ENCODE peak calls at places on chromosomes 11 and 22, in four cellular contexts. P is DND-41, V is heart left ventricle, X is left lung. D is an unnamed sample.

GRCh38 chr11:60485987-60486386 is 6.6 kb upstream of the MS4A12 start:
- DNase-seq in P (peak; percentile 6), V (no peak), X (no peak), D (no peak)

GRCh38 chr11:69088676-69089146 is 40.0 kb downstream of the TPCN2 start:
- DNase-seq in X (no peak), V (peak; percentile 69), P (peak; percentile 58), D (peak; percentile 39)

GRCh38 chr11:87194985-87195820 is 157.5 kb downstream of the TMEM135 start:
- DNase-seq in X (no peak), P (no peak), V (no peak), D (no peak)

GRCh38 chr22:41237707-41238569 is 2.8 kb downstream of the CHADL start:
- DNase-seq in P (peak; percentile 76), V (peak; percentile 75), X (peak; percentile 86), D (peak; percentile 80)

GRCh38 chr11:44985721-44986120 is 35.0 kb upstream of the TP53I11 start:
- DNase-seq in V (no peak), X (no peak), P (no peak), D (no peak)

GRCh38 chr11:69131644-69132300 is 24.0 kb upstream of the SMIM38 start:
- DNase-seq in P (no peak), V (peak; percentile 63), X (peak; percentile 74), D (no peak)

GRCh38 chr22:49620666-49621065 is 207.0 kb downstream of the BRD1 start:
- DNase-seq in P (no peak), X (no peak), V (peak; percentile 22), D (no peak)

GRCh38 chr22:49677495-49677889 is 150.2 kb downstream of the BRD1 start:
- DNase-seq in X (no peak), P (no peak), V (peak; percentile 15), D (no peak)

GRCh38 chr11:86244063-86244521 is 461 bp upstream of the EED start:
- DNase-seq in X (peak; percentile 89), P (peak; percentile 88), V (peak; percentile 91), D (peak; percentile 84)

GRCh38 chr11:132901638-132902610 is 630.4 kb downstream of the OPCML start:
- DNase-seq in P (no peak), X (no peak), V (no peak), D (no peak)

GRCh38 chr11:68090706-68091105 is 30.5 kb downstream of the CHKA start:
- DNase-seq in V (peak; percentile 33), P (no peak), X (no peak), D (no peak)

GRCh38 chr22:44555597-44555996 is 57.6 kb upstream of the RTL6 start:
- DNase-seq in X (no peak), P (no peak), V (no peak), D (no peak)

GRCh38 chr11:99176430-99176829 is 155.7 kb downstream of the CNTN5 start:
- DNase-seq in V (no peak), P (no peak), X (no peak), D (no peak)

GRCh38 chr11:16959528-16960100 is 54.6 kb downstream of the PLEKHA7 start:
- DNase-seq in V (no peak), P (no peak), X (no peak), D (no peak)

GRCh38 chr22:17536269-17536668 is 27.0 kb upstream of the SLC25A18 start:
- DNase-seq in V (peak; percentile 39), P (no peak), X (peak; percentile 50), D (no peak)

GRCh38 chr11:66339163-66339675 is 3.0 kb upstream of the RIN1 start:
- DNase-seq in P (no peak), V (no peak), X (no peak), D (no peak)

GRCh38 chr11:101442171-101442570 is 141.6 kb downstream of the TRPC6 start:
- DNase-seq in V (no peak), P (no peak), X (no peak), D (no peak)

GRCh38 chr22:33908201-33909074 is 11.8 kb downstream of the LARGE1 start:
- DNase-seq in P (no peak), X (no peak), V (no peak), D (no peak)

GRCh38 chr11:116853461-116854073 is 16.1 kb upstream of the APOA1 start:
- DNase-seq in P (peak; percentile 83), X (no peak), V (no peak), D (peak; percentile 15)

GRCh38 chr11:62444271-62444833 is 25.5 kb downstream of the SCGB1A1 start:
- DNase-seq in X (peak; percentile 71), V (peak; percentile 66), P (no peak), D (no peak)

GRCh38 chr11:126284829-126285228 is 1.9 kb downstream of the TIRAP start:
- DNase-seq in P (peak; percentile 60), V (peak; percentile 71), X (peak; percentile 83), D (peak; percentile 83)

GRCh38 chr11:69257838-69258658 is 35.9 kb upstream of the MYEOV start:
- DNase-seq in X (no peak), P (no peak), V (no peak), D (no peak)

GRCh38 chr11:78226684-78227680 is 38.3 kb downstream of the USP35 start:
- DNase-seq in X (no peak), P (no peak), V (no peak), D (no peak)

GRCh38 chr11:104916442-104916841 is 18.2 kb upstream of the CASP12 start:
- DNase-seq in X (no peak), V (no peak), P (no peak), D (no peak)

GRCh38 chr22:30079952-30080533 is at the start of gene HORMAD2:
- DNase-seq in V (no peak), P (no peak), X (peak; percentile 66), D (no peak)

GRCh38 chr11:70535191-70535971 is 137.1 kb downstream of the CTTN start:
- DNase-seq in V (peak; percentile 11), X (peak; percentile 2), P (no peak), D (no peak)

GRCh38 chr22:35195821-35196220 is 61.5 kb upstream of the HMGXB4 start:
- DNase-seq in X (no peak), P (no peak), V (no peak), D (no peak)

GRCh38 chr22:20428496-20429253 is 8.9 kb downstream of the SCARF2 start:
- DNase-seq in P (no peak), V (no peak), X (peak; percentile 29), D (no peak)

GRCh38 chr11:111604392-111605009 is 2.3 kb downstream of the SIK2 start:
- DNase-seq in P (no peak), V (no peak), X (no peak), D (no peak)
- TF ChIP-seq CTCF in P (peak; percentile 55), V (peak; percentile 64), X (peak; percentile 49), D (peak; percentile 63)

GRCh38 chr22:47600281-47600680 is 837.8 kb downstream of the TBC1D22A start:
- DNase-seq in P (no peak), X (no peak), V (no peak), D (no peak)
- H3K9me3 ChIP-seq in P (peaks cover 5% of the 10 kb centered on the region), X (no peaks in the 10 kb centered on the region), V (no peaks in the 10 kb centered on the region), D (no peaks in the 10 kb centered on the region)

GRCh38 chr11:133953999-133954398 is 2.8 kb downstream of the IGSF9B start:
- DNase-seq in X (no peak), P (no peak), V (no peak), D (no peak)
- H3K27me3 ChIP-seq in X (peaks cover 21% of the 10 kb centered on the region), P (no peaks in the 10 kb centered on the region), V (peaks cover 22% of the 10 kb centered on the region), D (peaks cover 16% of the 10 kb centered on the region)

GRCh38 chr11:34104680-34105078 is 750 bp upstream of the NAT10 start:
- DNase-seq in X (no peak), P (no peak), V (no peak), D (no peak)

GRCh38 chr11:34105957-34106504 is 602 bp downstream of the NAT10 start:
- DNase-seq in V (no peak), P (no peak), X (no peak), D (no peak)

DNA sequence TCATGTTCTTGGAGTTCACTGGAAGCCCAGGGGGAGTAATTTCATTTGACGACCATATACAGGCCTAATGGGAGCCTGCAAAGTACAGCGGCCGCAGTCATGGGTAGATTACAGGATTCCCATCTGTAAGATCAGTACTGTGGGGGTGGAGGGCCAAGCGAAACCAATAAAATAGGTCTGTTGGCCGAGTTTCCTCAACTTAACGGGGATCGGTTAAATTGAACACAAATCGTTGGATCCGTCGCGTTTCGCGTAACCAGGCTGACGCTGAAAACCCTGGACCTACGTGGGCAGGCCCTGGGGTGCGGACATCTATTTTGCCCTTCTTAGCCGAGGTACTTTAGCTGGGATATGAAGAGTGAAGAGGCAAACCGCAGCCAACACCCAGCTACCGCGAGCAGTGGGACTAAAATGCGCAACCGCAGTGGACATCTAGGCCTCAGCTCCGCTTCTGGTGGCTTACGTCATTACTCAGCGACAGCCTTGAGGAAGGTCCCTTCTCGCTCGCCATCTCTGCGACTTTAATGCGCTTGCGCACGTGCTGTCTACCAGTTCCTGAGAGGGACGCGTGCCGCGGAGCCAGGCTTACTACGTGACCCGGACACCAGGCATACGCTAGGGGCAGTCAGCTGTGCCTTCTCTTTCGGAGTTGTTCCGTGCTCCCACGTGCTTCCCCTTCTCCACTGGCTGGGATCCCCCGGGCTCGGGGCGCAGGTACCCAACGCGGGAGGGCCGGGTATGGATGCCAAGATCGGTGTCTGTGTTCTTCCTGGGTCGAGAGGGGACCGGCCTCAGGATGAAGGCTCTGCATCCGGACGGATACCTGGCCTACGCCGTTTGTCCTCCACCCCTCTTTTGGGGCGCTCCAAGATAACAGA is at the start of gene NAT10:
- DNase-seq in P (peak; percentile 97), X (peak; percentile 98), V (peak; percentile 98), D (peak; percentile 94)
- TF ChIP-seq CTCF in P (peak; percentile 23), X (no peak), V (no peak), D (no peak)

DNA sequence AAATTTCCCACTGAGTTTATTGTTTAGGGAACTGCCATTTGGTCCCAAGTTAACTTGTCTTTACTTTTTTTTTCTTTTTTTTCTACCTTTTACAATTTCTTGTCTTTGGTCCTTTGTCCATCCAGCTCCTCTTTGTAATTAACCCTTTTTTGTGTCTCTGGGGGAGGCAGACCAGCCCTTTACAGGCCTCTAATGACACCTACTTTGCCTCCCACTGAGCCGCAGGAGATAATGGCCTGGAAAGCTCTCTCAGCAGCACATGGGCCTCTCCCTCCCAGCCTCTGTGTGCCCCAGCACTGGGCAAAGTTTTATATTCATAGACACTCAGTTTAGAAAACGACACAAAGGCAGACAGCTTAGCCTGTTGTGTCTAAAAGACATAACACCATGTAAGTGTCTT is 480.4 kb downstream of the SOX6 start:
- DNase-seq in V (no peak), X (no peak), P (no peak), D (no peak)
- H3K9me3 ChIP-seq in V (no peaks in the 10 kb centered on the region), X (no peaks in the 10 kb centered on the region), P (no peaks in the 10 kb centered on the region), D (no peaks in the 10 kb centered on the region)

GRCh38 chr11:11640152-11640551 is 18.3 kb upstream of the GALNT18 start:
- DNase-seq in V (no peak), X (no peak), P (no peak), D (no peak)

GRCh38 chr11:11641581-11641980 is 19.8 kb upstream of the GALNT18 start:
- DNase-seq in V (no peak), P (no peak), X (no peak), D (no peak)

GRCh38 chr11:11636671-11637070 is 14.9 kb upstream of the GALNT18 start:
- DNase-seq in X (no peak), V (no peak), P (no peak), D (no peak)

GRCh38 chr11:11635456-11635855 is 13.7 kb upstream of the GALNT18 start:
- DNase-seq in P (no peak), V (no peak), X (no peak), D (no peak)

GRCh38 chr11:11640996-11641395 is 19.2 kb upstream of the GALNT18 start:
- DNase-seq in P (no peak), V (no peak), X (no peak), D (no peak)
- H3K27me3 ChIP-seq in P (peaks cover 3% of the 10 kb centered on the region), V (no peaks in the 10 kb centered on the region), X (no peaks in the 10 kb centered on the region), D (peaks cover 27% of the 10 kb centered on the region)

GRCh38 chr11:119438599-119438998 is 15.6 kb upstream of the THY1 start:
- DNase-seq in P (no peak), V (no peak), X (no peak), D (no peak)
- TF ChIP-seq CTCF in P (no peak), V (no peak), X (no peak), D (no peak)

GRCh38 chr11:35071722-35072121 is 67.2 kb upstream of the CD44 start:
- DNase-seq in P (no peak), X (no peak), V (no peak), D (no peak)
- H3K9me3 ChIP-seq in P (peaks cover 5% of the 10 kb centered on the region), X (peaks cover 12% of the 10 kb centered on the region), V (no peaks in the 10 kb centered on the region), D (peaks cover 9% of the 10 kb centered on the region)

D was measured in CD4-positive, alpha-beta T cell.